ENCODE peak calls at places on chromosome 18, in nine cellular contexts. N is SK-N-SH, D is hepatocyte, W is H9, B is stomach, I is cardiac muscle cell, K is transverse colon, J is K562, L is upper lobe of right lung. U is an unnamed sample.

GRCh38 chr18:4020026-4020425 is 435.1 kb downstream of the DLGAP1 start:
- DNase-seq in D (no peak), K (no peak), J (no peak), N (no peak), B (no peak), L (no peak), I (no peak), W (peak; percentile 30), U (no peak)

GRCh38 chr18:56475250-56475649 is 163.1 kb downstream of the TXNL1 start:
- DNase-seq in K (no peak), N (no peak), L (no peak), B (no peak), J (no peak), W (no peak), D (no peak), I (no peak), U (no peak)

GRCh38 chr18:73684651-73685050 is 463.0 kb downstream of the FBXO15 start:
- DNase-seq in K (no peak), L (no peak), B (no peak), I (no peak), D (no peak), J (no peak), N (no peak), W (no peak), U (no peak)

GRCh38 chr18:12703714-12704113 is 872 bp downstream of the PSMG2 start:
- DNase-seq in B (no peak), L (no peak), W (no peak), J (no peak), N (peak; percentile 34), D (peak; percentile 7), K (no peak), I (no peak), U (no peak)

GRCh38 chr18:25282282-25282681 is 69.7 kb downstream of the ZNF521 start:
- DNase-seq in K (peak; percentile 17), D (no peak), I (peak; percentile 8), N (no peak), L (no peak), J (no peak), W (no peak), B (no peak), U (no peak)

GRCh38 chr18:25467226-25468065 is 115.5 kb upstream of the ZNF521 start:
- DNase-seq in J (no peak), K (no peak), D (no peak), B (no peak), L (no peak), W (no peak), I (peak; percentile 5), N (no peak), U (no peak)

GRCh38 chr18:13797157-13797611 is 26.8 kb upstream of the MC5R start:
- DNase-seq in B (no peak), I (no peak), D (no peak), L (no peak), J (no peak), W (no peak), K (no peak), N (no peak), U (no peak)

GRCh38 chr18:37869051-37869450 is 303.5 kb upstream of the CELF4 start:
- DNase-seq in W (no peak), N (no peak), J (no peak), D (no peak), I (no peak), L (no peak), K (no peak), B (no peak), U (no peak)

GRCh38 chr18:28459587-28459986 is 282.7 kb upstream of the CDH2 start:
- DNase-seq in K (no peak), W (no peak), I (no peak), B (no peak), L (no peak), N (no peak), J (no peak), D (peak; percentile 59), U (no peak)

GRCh38 chr18:67525328-67526110 is 9.0 kb upstream of the DSEL start:
- DNase-seq in I (peak; percentile 17), L (no peak), B (peak; percentile 68), D (peak; percentile 82), W (no peak), N (no peak), J (no peak), K (peak; percentile 39), U (no peak)

GRCh38 chr18:13611616-13612110 is 114.7 kb downstream of the FAM210A start:
- DNase-seq in N (peak; percentile 64), J (no peak), D (peak; percentile 23), K (no peak), W (peak; percentile 28), I (peak; percentile 35), B (no peak), L (no peak), U (no peak)

GRCh38 chr18:11860594-11861450 is 9.6 kb downstream of the CHMP1B start:
- DNase-seq in B (no peak), L (no peak), J (no peak), N (no peak), W (no peak), I (no peak), D (no peak), K (no peak), U (no peak)

GRCh38 chr18:22547807-22548561 is 130.3 kb upstream of the CTAGE1 start:
- DNase-seq in N (no peak), B (no peak), I (no peak), K (no peak), D (peak; percentile 47), L (no peak), J (no peak), W (no peak), U (no peak)

GRCh38 chr18:26459884-26460283 is 88.5 kb downstream of the KCTD1 start:
- DNase-seq in K (no peak), J (no peak), W (no peak), I (no peak), L (no peak), D (no peak), N (no peak), B (no peak), U (no peak)

GRCh38 chr18:42925036-42925435 is 190.4 kb downstream of the RIT2 start:
- DNase-seq in K (no peak), I (no peak), N (no peak), D (no peak), J (no peak), B (no peak), W (no peak), L (no peak), U (no peak)

GRCh38 chr18:4524096-4524495 is 69.0 kb upstream of the DLGAP1 start:
- DNase-seq in K (no peak), B (no peak), N (no peak), J (no peak), I (no peak), W (no peak), D (no peak), L (no peak), U (no peak)

GRCh38 chr18:6414723-6415362 is at the start of gene L3MBTL4:
- DNase-seq in L (peak; percentile 89), B (peak; percentile 69), J (no peak), K (peak; percentile 58), D (peak; percentile 78), W (peak; percentile 52), N (peak; percentile 87), I (peak; percentile 60), U (no peak)
- H3K27me3 ChIP-seq in L (no peaks in the 10 kb centered on the region), B (peaks cover 9% of the 10 kb centered on the region), J (no peaks in the 10 kb centered on the region), K (no peaks in the 10 kb centered on the region), D (peaks cover 33% of the 10 kb centered on the region), W (peaks cover 3% of the 10 kb centered on the region), N (peaks cover 18% of the 10 kb centered on the region), I (peaks cover 31% of the 10 kb centered on the region), U (peaks cover 7% of the 10 kb centered on the region)

GRCh38 chr18:60196818-60197217 is 175.8 kb downstream of the MC4R start:
- DNase-seq in D (no peak), J (no peak), B (no peak), N (no peak), L (no peak), K (no peak), I (no peak), W (no peak), U (no peak)

GRCh38 chr18:60197233-60197632 is 175.3 kb downstream of the MC4R start:
- DNase-seq in L (no peak), K (no peak), W (no peak), I (no peak), J (no peak), D (no peak), N (no peak), B (no peak), U (no peak)

GRCh38 chr18:60198063-60198462 is 174.5 kb downstream of the MC4R start:
- DNase-seq in J (peak; percentile 5), D (no peak), W (no peak), I (no peak), N (peak; percentile 60), K (no peak), B (no peak), L (no peak), U (no peak)

GRCh38 chr18:60200558-60200957 is 172.0 kb downstream of the MC4R start:
- DNase-seq in D (no peak), L (no peak), W (no peak), I (no peak), N (no peak), J (no peak), B (no peak), K (no peak), U (no peak)

GRCh38 chr18:60199505-60199904 is 173.1 kb downstream of the MC4R start:
- DNase-seq in B (no peak), L (no peak), J (no peak), I (no peak), K (no peak), D (no peak), W (no peak), N (no peak), U (no peak)
- TF ChIP-seq CTCF in B (no peak), L (no peak), J (no peak), I (no peak), K (no peak), D (no peak), W (no peak), N (no peak), U (no peak)

GRCh38 chr18:45843019-45843418 is 17.5 kb downstream of the SIGLEC15 start:
- DNase-seq in N (no peak), D (no peak), I (no peak), K (no peak), L (no peak), B (no peak), J (no peak), W (no peak), U (no peak)
- H3K27me3 ChIP-seq in N (no peaks in the 10 kb centered on the region), D (peaks cover 3% of the 10 kb centered on the region), I (peaks cover 3% of the 10 kb centered on the region), K (peaks cover 20% of the 10 kb centered on the region), L (peaks cover 13% of the 10 kb centered on the region), B (peaks cover 22% of the 10 kb centered on the region), J (no peaks in the 10 kb centered on the region), W (peaks cover 3% of the 10 kb centered on the region), U (no peaks in the 10 kb centered on the region)

DNA sequence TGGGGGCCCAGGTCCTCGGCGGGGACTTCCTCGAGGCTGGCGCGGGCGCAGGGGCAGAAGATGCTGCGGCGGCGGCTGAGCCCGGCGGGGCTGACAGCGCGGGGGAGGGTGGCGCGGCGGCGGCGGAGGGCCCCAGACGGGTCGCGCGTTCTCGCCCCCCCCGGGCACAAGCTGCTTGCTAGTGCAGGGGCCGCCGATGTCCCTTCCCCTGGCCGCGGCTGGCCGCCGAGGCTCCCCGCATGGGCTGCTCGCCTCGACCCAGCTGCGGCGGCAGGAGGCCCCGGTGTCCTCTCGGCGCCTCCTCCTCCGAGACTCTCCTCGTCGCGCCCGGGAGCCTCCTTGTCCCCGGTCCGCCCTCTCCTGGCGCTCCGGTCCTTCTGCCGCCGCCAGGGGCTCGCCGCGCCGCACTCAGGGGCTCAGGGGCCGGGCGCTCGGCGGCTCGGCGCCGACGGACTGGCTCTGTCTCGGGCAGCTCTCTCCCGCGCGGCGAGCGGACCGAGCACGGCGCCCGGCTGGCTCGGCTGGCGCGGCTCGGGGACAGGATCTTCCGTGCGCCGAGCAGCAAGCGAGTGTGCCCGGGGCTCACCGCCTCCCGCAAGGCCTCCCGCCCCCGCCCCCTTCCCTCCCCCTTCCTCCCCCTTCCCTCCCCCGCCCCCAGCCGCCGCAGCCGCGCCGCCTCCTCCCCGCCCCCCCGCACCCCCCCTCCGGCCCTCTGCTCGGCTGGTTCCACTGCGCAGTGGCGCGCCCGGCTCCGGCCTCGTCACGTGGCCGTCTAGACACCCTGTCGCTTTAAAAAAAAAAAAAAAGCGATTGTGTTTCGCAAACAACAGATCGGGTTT is 902 bp upstream of the SMAD7 start:
- DNase-seq in N (peak; percentile 92), D (peak; percentile 96), K (peak; percentile 90), L (peak; percentile 95), I (peak; percentile 93), J (peak; percentile 79), B (peak; percentile 90), W (peak; percentile 90), U (peak; percentile 66)
- TF ChIP-seq CTCF in N (no peak), D (peak; percentile 23), K (peak; percentile 23), L (no peak), I (peak; percentile 24), J (no peak), B (no peak), W (peak; percentile 38), U (no peak)